ENCODE peak calls at places on chromosomes 12 and 14, in nine cellular contexts. U is HEK293T, D is left ventricle myocardium superior, C is AG04450, H is endothelial cell, J is skeletal muscle cell, T is neural progenitor cell, Z is osteoblast, V is fibroblast of the aortic adventitia. P is an unnamed sample.

GRCh38 chr12:114339626-114340025 is 66.3 kb downstream of the TBX5 start:
- DNase-seq in U (no peak), D (no peak), C (peak), H (no peak), J (peak), T (no peak), Z (no peak), V (peak), P (no peak)

GRCh38 chr12:57099062-57099714 is 10.3 kb downstream of the NAB2 start:
- DNase-seq in U (no peak), D (no peak), C (no peak), H (no peak), J (no peak), T (no peak), Z (peak), V (no peak), P (no peak)

GRCh38 chr12:123934829-123935228 is 37.8 kb downstream of the CCDC92 start:
- DNase-seq in U (no peak), D (no peak), C (no peak), H (no peak), J (no peak), T (no peak), Z (no peak), V (no peak), P (no peak)

GRCh38 chr12:132530851-132531250 is 40.9 kb downstream of the FBRSL1 start:
- DNase-seq in U (no peak), D (no peak), C (no peak), H (no peak), J (no peak), T (no peak), Z (no peak), V (no peak), P (no peak)

GRCh38 chr14:60777856-60778578 is 43.5 kb downstream of the MNAT1 start:
- DNase-seq in U (no peak), D (no peak), C (peak), H (no peak), J (peak), T (no peak), Z (peak), V (peak), P (no peak)

GRCh38 chr12:103102225-103102744 is 144.8 kb downstream of the ASCL1 start:
- DNase-seq in U (no peak), D (no peak), C (no peak), H (no peak), J (no peak), T (no peak), Z (no peak), V (no peak), P (no peak)

GRCh38 chr14:36718216-36718615 is 56.6 kb downstream of the PAX9 start:
- DNase-seq in U (no peak), D (no peak), C (no peak), H (no peak), J (no peak), T (no peak), Z (no peak), V (no peak), P (no peak)

GRCh38 chr14:95248422-95248821 is 71.3 kb downstream of the CLMN start:
- DNase-seq in U (no peak), D (no peak), C (no peak), H (no peak), J (no peak), T (no peak), Z (no peak), V (no peak), P (no peak)

GRCh38 chr14:56899829-56900228 is 89.5 kb upstream of the OTX2 start:
- DNase-seq in U (no peak), D (no peak), C (no peak), H (no peak), J (no peak), T (peak), Z (no peak), V (no peak), P (no peak)

GRCh38 chr12:68773582-68773981 is 27.6 kb downstream of the SLC35E3 start:
- DNase-seq in U (no peak), D (no peak), C (no peak), H (no peak), J (no peak), T (no peak), Z (no peak), V (no peak), P (no peak)

GRCh38 chr14:81178063-81178462 is 42.7 kb downstream of the GTF2A1 start:
- DNase-seq in U (no peak), D (no peak), C (no peak), H (no peak), J (no peak), T (no peak), Z (no peak), V (no peak), P (no peak)

P was measured in SW 1271.